ENCODE peak calls at places on chromosome 6, in five cellular contexts. B, X, W, Z and F are unnamed samples.
A peak's percentile ranks its signal among the peaks of the same experiment; 100 is the strongest.

GRCh38 chr6:166032366-166033171 is 135.1 kb downstream of the TBXT start:
- DNase-seq in B (peak; percentile 81), Z (no peak), W (no peak), X (peak; percentile 22), F (no peak)

GRCh38 chr6:64713175-64713574 is 993.9 kb downstream of the EYS start:
- DNase-seq in B (no peak), Z (no peak), X (no peak), W (no peak), F (no peak)

GRCh38 chr6:112155900-112156299 is 68.5 kb downstream of the FAM229B start:
- DNase-seq in B (no peak), Z (no peak), W (no peak), X (no peak), F (no peak)

GRCh38 chr6:44569931-44570385 is 182.5 kb downstream of the CDC5L start:
- DNase-seq in Z (no peak), W (peak; percentile 65), B (no peak), X (peak; percentile 18), F (no peak)

GRCh38 chr6:139988702-139989101 is 614.3 kb upstream of the CITED2 start:
- DNase-seq in X (no peak), Z (no peak), B (no peak), W (no peak), F (no peak)

GRCh38 chr6:159934181-159934580 is 34.7 kb upstream of the IGF2R start:
- DNase-seq in X (no peak), B (no peak), W (no peak), Z (no peak), F (no peak)

GRCh38 chr6:81876977-81877376 is 124.5 kb upstream of the TENT5A start:
- DNase-seq in B (no peak), W (no peak), X (no peak), Z (no peak), F (no peak)

GRCh38 chr6:50720623-50721022 is 7.3 kb downstream of the TFAP2D start:
- DNase-seq in Z (no peak), B (peak; percentile 86), W (no peak), X (no peak), F (no peak)

GRCh38 chr6:88725111-88725711 is 238.2 kb downstream of the RNGTT start:
- DNase-seq in X (no peak), B (peak; percentile 96), Z (peak; percentile 69), W (no peak), F (no peak)

GRCh38 chr6:44779130-44779826 is 391.8 kb downstream of the CDC5L start:
- DNase-seq in Z (no peak), X (no peak), B (no peak), W (peak; percentile 48), F (no peak)

GRCh38 chr6:40542175-40542764 is 44.9 kb downstream of the LRFN2 start:
- DNase-seq in X (no peak), Z (peak; percentile 4), B (peak; percentile 69), W (no peak), F (no peak)

GRCh38 chr6:21375206-21375605 is 218.3 kb upstream of the SOX4 start:
- DNase-seq in X (no peak), B (no peak), Z (peak; percentile 69), W (no peak), F (no peak)

GRCh38 chr6:101800598-101800997 is 407.1 kb downstream of the GRIK2 start:
- DNase-seq in B (no peak), W (no peak), Z (no peak), X (no peak), F (no peak)

GRCh38 chr6:14822689-14823088 is 423.2 kb upstream of the JARID2 start:
- DNase-seq in W (no peak), B (no peak), Z (no peak), X (no peak), F (no peak)

GRCh38 chr6:137405806-137406205 is 88.4 kb downstream of the OLIG3 start:
- DNase-seq in B (no peak), X (no peak), W (no peak), Z (no peak), F (no peak)

GRCh38 chr6:36289281-36290018 is 19.6 kb downstream of the PNPLA1 start:
- DNase-seq in B (peak; percentile 71), Z (peak; percentile 87), W (no peak), X (no peak), F (no peak)

GRCh38 chr6:149318581-149319286 is 1.2 kb downstream of the TAB2 start:
- DNase-seq in X (peak; percentile 24), Z (peak; percentile 8), W (no peak), B (peak; percentile 37), F (no peak)

GRCh38 chr6:37480951-37481597 is 18.6 kb downstream of the CCDC167 start:
- DNase-seq in X (no peak), Z (no peak), B (peak; percentile 52), W (no peak), F (no peak)

GRCh38 chr6:163459536-163459935 is 45.0 kb downstream of the QKI start:
- DNase-seq in B (no peak), X (no peak), Z (no peak), W (no peak), F (no peak)

GRCh38 chr6:123171341-123171740 is 175.3 kb downstream of the CLVS2 start:
- DNase-seq in B (peak; percentile 11), Z (no peak), X (no peak), W (no peak), F (no peak)

GRCh38 chr6:111087871-111088667 is 766 bp downstream of the SLC16A10 start:
- DNase-seq in B (peak; percentile 73), W (peak; percentile 43), X (peak; percentile 59), Z (peak; percentile 23), F (no peak)

GRCh38 chr6:88360203-88360797 is 194.2 kb upstream of the CNR1 start:
- DNase-seq in Z (no peak), B (no peak), W (no peak), X (no peak), F (no peak)

GRCh38 chr6:41730531-41731436 is 4.6 kb downstream of the TFEB start:
- DNase-seq in B (no peak), Z (no peak), W (no peak), X (no peak), F (no peak)

GRCh38 chr6:47175656-47176055 is 133.5 kb upstream of the ADGRF1 start:
- DNase-seq in X (no peak), B (no peak), W (no peak), Z (no peak), F (no peak)

GRCh38 chr6:158185729-158186456 is 17.7 kb downstream of the GTF2H5 start:
- DNase-seq in Z (no peak), W (no peak), X (no peak), B (no peak), F (no peak)

GRCh38 chr6:42790549-42791181 is 8.8 kb downstream of the BICRAL start:
- DNase-seq in Z (peak; percentile 38), B (peak; percentile 54), X (no peak), W (no peak), F (no peak)

GRCh38 chr6:42795651-42796050 is 13.8 kb downstream of the BICRAL start:
- DNase-seq in X (no peak), Z (no peak), B (no peak), W (no peak), F (no peak)

GRCh38 chr6:42788671-42789070 is 6.8 kb downstream of the BICRAL start:
- DNase-seq in X (no peak), B (no peak), Z (no peak), W (no peak), F (no peak)

GRCh38 chr6:42796171-42796570 is 14.3 kb downstream of the BICRAL start:
- DNase-seq in X (no peak), W (no peak), B (no peak), Z (no peak), F (no peak)

DNA sequence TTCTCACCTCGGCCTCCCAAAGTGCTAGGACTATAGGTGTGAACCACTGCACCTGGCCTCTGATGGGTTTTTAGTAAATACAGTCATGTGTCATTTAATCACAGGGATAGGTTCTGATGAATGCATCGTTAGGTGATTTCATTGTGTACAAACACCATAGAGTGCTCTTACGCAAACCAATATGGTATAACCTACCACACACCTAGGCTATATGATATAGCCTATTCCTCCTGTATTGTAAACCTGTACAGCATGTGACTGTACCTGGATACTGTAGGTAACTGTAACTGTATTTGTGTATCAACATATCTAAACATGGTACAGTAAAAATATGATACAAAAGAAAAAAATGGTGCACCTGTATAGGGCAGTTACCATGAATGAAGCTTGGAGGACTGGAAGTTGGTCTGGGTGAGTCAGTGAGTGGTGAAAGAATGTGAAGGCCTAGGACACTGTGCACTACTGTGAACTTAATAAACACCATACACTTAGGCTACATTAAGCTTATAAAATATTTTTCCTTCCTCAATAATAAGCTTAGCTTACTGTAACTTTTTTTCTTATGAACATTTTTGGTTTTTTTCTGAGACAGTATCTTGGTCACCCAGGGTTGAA is 10.0 kb downstream of the BICRAL start:
- DNase-seq in Z (no peak), W (no peak), X (no peak), B (no peak), F (no peak)
- H3K27ac ChIP-seq in Z (no peak overlapping the region), W (no peak overlapping the region), X (peak overlapping the region; percentile 58), B (peak overlapping the region; percentile 65), F (peak overlapping the region; percentile 53)

DNA sequence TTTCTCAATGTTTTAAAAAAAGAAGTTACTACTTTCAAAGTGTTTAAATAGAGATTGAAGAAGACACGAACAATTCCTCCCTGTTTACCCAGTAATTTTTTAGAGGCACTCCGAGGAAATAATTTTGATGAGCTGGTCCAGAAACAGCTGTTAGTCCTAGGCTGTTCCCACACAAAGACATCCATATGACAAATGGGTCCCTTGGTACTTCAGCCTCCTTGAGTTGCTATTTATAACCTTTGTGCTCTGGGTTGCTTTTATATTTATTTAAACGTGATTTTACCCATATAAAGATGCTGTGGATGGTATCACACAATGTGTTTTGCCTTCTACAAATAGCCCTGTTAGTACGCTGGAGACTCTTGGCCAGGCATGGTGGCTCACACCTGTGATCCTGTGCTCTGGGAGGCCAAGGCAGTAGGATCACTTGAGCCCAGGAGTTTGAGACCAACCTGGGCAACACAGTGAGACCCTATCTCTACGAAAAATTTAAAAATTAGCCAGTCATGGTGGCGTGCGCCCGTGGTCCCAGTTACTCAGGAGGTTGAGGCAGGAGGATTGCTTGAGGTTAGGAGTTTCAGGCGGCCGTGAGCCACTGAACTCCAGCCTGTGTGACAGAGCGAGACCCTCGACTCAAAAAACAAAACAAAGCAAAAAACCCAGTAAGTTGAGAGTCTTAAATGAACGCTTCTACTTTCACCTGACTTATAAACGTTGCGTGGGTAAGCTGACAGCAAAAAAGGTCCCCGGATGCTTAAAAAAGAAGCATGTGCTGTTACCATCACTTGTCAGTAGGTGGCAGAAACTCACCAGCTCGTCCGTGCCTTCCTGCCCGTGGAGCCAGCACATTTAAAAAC is 56.9 kb upstream of the ARMH2 start:
- DNase-seq in X (peak; percentile 57), W (no peak), Z (peak; percentile 71), B (peak; percentile 85), F (no peak)
- TF ChIP-seq CTCF in X (peak; percentile 88), W (peak; percentile 75), Z (peak; percentile 89), B (peak; percentile 94), F (peak; percentile 91)

GRCh38 chr6:10401004-10401536 is 13.8 kb downstream of the TFAP2A start:
- DNase-seq in B (peak; percentile 53), W (no peak), X (no peak), Z (no peak), F (no peak)

GRCh38 chr6:10401632-10402223 is 13.1 kb downstream of the TFAP2A start:
- DNase-seq in X (no peak), B (no peak), W (no peak), Z (no peak), F (no peak)

GRCh38 chr6:10398439-10399218 is 16.2 kb downstream of the TFAP2A start:
- DNase-seq in X (no peak), B (peak; percentile 49), Z (no peak), W (no peak), F (no peak)

GRCh38 chr6:10399451-10399850 is 15.4 kb downstream of the TFAP2A start:
- DNase-seq in W (no peak), Z (no peak), X (no peak), B (no peak), F (no peak)

GRCh38 chr6:10400330-10400729 is 14.5 kb downstream of the TFAP2A start:
- DNase-seq in X (no peak), Z (no peak), W (no peak), B (peak; percentile 59), F (no peak)
- H3K27ac ChIP-seq in X (no peak overlapping the region), Z (no peak overlapping the region), W (no peak overlapping the region), B (no peak overlapping the region), F (peak overlapping the region; percentile 63)

GRCh38 chr6:77620290-77620882 is 32.5 kb upstream of the MEI4 start:
- DNase-seq in X (no peak), B (peak; percentile 67), Z (peak; percentile 47), W (no peak), F (no peak)
- TF ChIP-seq CTCF in X (peak; percentile 30), B (peak; percentile 74), Z (peak; percentile 61), W (no peak), F (peak; percentile 20)